ENCODE peak calls at places on chromosomes 5 and 9, in four cellular contexts. H, J, D and N are unnamed samples.

GRCh38 chr5:154761062-154761740 is 6.0 kb downstream of the LARP1 start:
- DNase-seq in H (no peak), J (no peak), D (no peak), N (no peak)

GRCh38 chr9:82582693-82583092 is 480.2 kb downstream of the RASEF start:
- DNase-seq in H (no peak), J (no peak), D (no peak), N (no peak)

GRCh38 chr5:14932902-14933475 is 61.4 kb upstream of the ANKH start:
- DNase-seq in H (no peak), J (no peak), D (peak; percentile 54), N (no peak)

GRCh38 chr5:52799358-52799982 is 11.8 kb downstream of the ITGA1 start:
- DNase-seq in H (peak; percentile 72), J (peak; percentile 27), D (peak; percentile 79), N (peak; percentile 28)

GRCh38 chr9:69532359-69532758 is 139.8 kb downstream of the APBA1 start:
- DNase-seq in H (no peak), J (no peak), D (peak; percentile 35), N (no peak)

GRCh38 chr5:127909078-127909477 is 174.5 kb upstream of the SLC12A2 start:
- DNase-seq in H (peak; percentile 42), J (peak; percentile 10), D (peak; percentile 55), N (peak; percentile 39)

GRCh38 chr9:94174164-94174563 is 84.9 kb upstream of the ZNF169 start:
- DNase-seq in H (no peak), J (no peak), D (no peak), N (no peak)

GRCh38 chr5:15384581-15384980 is 115.4 kb upstream of the FBXL7 start:
- DNase-seq in H (no peak), J (no peak), D (no peak), N (no peak)

GRCh38 chr9:129968690-129969485 is 74.1 kb downstream of the FNBP1 start:
- DNase-seq in H (no peak), J (no peak), D (peak; percentile 93), N (peak; percentile 47)

GRCh38 chr5:6556089-6556801 is 76.6 kb downstream of the NSUN2 start:
- DNase-seq in H (no peak), J (no peak), D (no peak), N (no peak)

GRCh38 chr5:170482511-170482910 is 21.3 kb upstream of the KCNIP1 start:
- DNase-seq in H (no peak), J (no peak), D (no peak), N (no peak)

GRCh38 chr9:117917873-117918272 is 213.7 kb downstream of the TLR4 start:
- DNase-seq in H (no peak), J (no peak), D (no peak), N (no peak)

GRCh38 chr5:148808864-148809642 is 17.4 kb upstream of the ADRB2 start:
- DNase-seq in H (no peak), J (no peak), D (no peak), N (no peak)

GRCh38 chr9:30796806-30797205 is 1587.6 kb upstream of the ACO1 start:
- DNase-seq in H (no peak), J (no peak), D (no peak), N (no peak)

GRCh38 chr9:124764774-124765438 is 6.2 kb downstream of the NR6A1 start:
- DNase-seq in H (peak; percentile 32), J (peak; percentile 25), D (no peak), N (peak; percentile 53)

GRCh38 chr5:51027276-51027675 is 356.0 kb upstream of the ISL1 start:
- DNase-seq in H (no peak), J (no peak), D (no peak), N (no peak)

GRCh38 chr5:108418172-108418571 is 36.3 kb upstream of the FBXL17 start:
- DNase-seq in H (no peak), J (no peak), D (no peak), N (no peak)

GRCh38 chr5:179304871-179305270 is 40.4 kb downstream of the ADAMTS2 start:
- DNase-seq in H (no peak), J (no peak), D (no peak), N (no peak)

GRCh38 chr9:129270903-129271431 is 92.9 kb upstream of the IER5L start:
- DNase-seq in H (no peak), J (no peak), D (peak; percentile 44), N (no peak)

GRCh38 chr9:87236546-87236945 is 261.1 kb upstream of the DAPK1 start:
- DNase-seq in H (no peak), J (no peak), D (peak; percentile 28), N (no peak)

GRCh38 chr5:67085616-67086015 is 111.0 kb downstream of the CD180 start:
- DNase-seq in H (no peak), J (no peak), D (no peak), N (no peak)

GRCh38 chr9:116421006-116421538 is 266.0 kb upstream of the TRIM32 start:
- DNase-seq in H (no peak), J (no peak), D (peak; percentile 56), N (no peak)

GRCh38 chr9:90665072-90665471 is 22.4 kb upstream of the DIRAS2 start:
- DNase-seq in H (no peak), J (no peak), D (no peak), N (no peak)

GRCh38 chr9:90658783-90659182 is 16.2 kb upstream of the DIRAS2 start:
- DNase-seq in H (no peak), J (no peak), D (no peak), N (no peak)

GRCh38 chr9:90658181-90658580 is 15.6 kb upstream of the DIRAS2 start:
- DNase-seq in H (no peak), J (no peak), D (no peak), N (no peak)

GRCh38 chr9:90659626-90660364 is 17.2 kb upstream of the DIRAS2 start:
- DNase-seq in H (no peak), J (no peak), D (peak; percentile 28), N (no peak)
- TF ChIP-seq MAZ in H (no peak), J (no peak), D (no peak), N (no peak)

GRCh38 chr9:89811896-89812450 is 207.2 kb downstream of the GADD45G start:
- DNase-seq in H (no peak), J (no peak), D (no peak), N (no peak)
- TF ChIP-seq MAZ in H (no peak), J (no peak), D (no peak), N (no peak)

DNA sequence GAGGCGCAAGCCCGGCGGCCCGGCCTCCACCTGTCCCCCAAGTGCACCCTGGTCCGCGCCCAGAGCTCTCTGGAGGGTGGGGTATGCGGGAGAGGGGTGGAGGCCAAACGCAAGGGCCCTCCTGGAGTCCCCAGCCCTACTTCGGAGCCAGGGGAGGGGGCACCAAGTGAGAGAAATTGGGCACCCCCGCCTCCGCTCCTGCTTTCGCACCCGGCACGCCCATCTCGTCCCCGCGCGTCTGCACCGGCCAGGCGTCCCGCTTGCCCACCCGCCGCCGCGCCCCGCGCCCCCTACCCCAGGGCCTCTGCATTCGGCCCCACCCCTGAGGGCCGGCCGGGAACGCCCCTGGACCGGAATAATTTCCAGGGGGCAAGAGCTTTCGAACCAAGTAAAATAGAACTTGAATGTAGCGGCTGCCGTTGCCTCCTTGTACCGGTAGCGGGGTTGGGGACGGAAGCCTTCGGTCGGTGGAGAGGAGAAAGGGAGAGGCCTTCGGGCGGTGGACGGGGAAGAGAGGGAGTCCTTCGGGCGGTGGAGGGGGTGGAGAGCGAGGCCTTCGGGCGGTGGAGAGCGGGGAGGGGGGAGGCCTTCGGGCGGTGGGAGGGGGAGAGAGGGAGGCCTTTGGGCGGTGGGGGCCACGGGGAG is 694 bp upstream of the PHPT1 start:
- DNase-seq in H (peak; percentile 34), J (peak; percentile 66), D (no peak), N (peak; percentile 56)
- TF ChIP-seq MAZ in H (no peak), J (no peak), D (no peak), N (no peak)

GRCh38 chr5:113382736-113383135 is 52.1 kb downstream of the TSSK1B start:
- DNase-seq in H (no peak), J (no peak), D (no peak), N (no peak)
- TF ChIP-seq MAZ in H (no peak), J (no peak), D (no peak), N (no peak)

GRCh38 chr5:93163010-93163663 is 417.9 kb downstream of the NR2F1-AS1 start:
- DNase-seq in H (no peak), J (no peak), D (peak; percentile 88), N (no peak)
- TF ChIP-seq MAZ in H (no peak), J (no peak), D (no peak), N (no peak)

GRCh38 chr9:76818271-76818670 is 54.0 kb downstream of the PCA3 start:
- DNase-seq in H (peak; percentile 15), J (no peak), D (peak; percentile 98), N (peak; percentile 63)
- TF ChIP-seq MAZ in H (no peak), J (no peak), D (no peak), N (no peak)

DNA sequence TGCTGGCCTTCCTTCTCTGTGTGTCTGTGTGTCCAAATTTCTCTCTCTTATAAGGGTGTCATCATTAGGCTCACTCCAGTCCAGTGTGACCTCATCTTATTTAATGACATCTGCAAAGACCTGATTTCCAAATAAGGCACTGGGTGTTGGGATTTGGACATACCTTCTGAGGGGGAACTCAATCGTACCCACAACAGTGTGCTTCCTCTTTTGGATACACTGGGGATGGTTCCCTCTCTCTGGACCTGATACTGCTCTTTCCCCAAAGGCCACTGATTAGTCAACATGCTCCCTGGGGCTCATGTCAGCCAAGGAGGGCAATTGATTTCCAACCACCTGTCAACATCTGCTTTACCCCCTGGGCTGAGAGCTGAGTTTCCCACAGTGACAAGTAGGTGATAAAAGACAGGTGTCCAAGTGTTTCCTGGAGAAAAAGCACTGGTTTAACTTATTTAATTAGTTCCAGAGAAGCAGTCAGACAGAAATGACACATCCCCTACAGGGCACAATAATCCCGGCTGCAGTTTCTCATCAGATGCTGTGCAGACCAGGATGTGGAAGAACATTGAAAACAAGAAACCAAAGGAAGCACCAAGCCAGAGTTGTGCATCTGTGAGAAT is 17.8 kb upstream of the CEP72 start:
- DNase-seq in H (no peak), J (no peak), D (no peak), N (no peak)
- TF ChIP-seq MAZ in H (no peak), J (no peak), D (no peak), N (no peak)

DNA sequence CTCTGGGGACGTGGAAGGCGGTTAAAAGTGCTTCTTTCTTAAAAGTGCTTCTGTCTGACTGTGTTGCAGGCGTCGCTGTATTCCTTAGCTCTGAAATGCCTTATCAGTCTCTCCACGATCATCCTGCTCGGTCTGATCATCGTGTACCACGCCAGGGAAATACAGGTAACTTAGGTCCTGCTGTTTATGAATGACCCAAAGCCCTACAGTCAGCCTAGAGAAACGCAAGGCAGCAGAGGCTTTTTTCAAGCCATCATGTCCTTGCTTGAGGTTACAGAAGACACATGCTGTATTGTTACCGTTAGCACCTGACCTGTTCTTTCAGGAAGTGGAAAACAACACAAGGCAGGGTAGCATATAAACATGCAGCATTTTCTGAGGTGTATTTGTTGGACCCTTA is 2.0 kb downstream of the KCNN2 start:
- DNase-seq in H (no peak), J (no peak), D (no peak), N (no peak)
- TF ChIP-seq MAZ in H (no peak), J (no peak), D (no peak), N (no peak)